ENCODE peak calls at places on chromosomes 12 and 14, in seven cellular contexts. One of them, this sample, is unnamed.
A peak's percentile ranks its signal among the peaks of the same experiment; 100 is the strongest.

GRCh38 chr12:65637774-65638173 is 186.5 kb upstream of the HMGA2 start:
- DNase-seq in osteocyte: no peak
- DNase-seq in COLO829: no peak
- DNase-seq in IMR-90: peak; percentile 86
- DNase-seq in sigmoid colon: no peak
- DNase-seq in hepatic stellate cell: no peak
- DNase-seq in transverse colon: no peak
- DNase-seq in this sample: no peak

GRCh38 chr12:115037830-115038229 is 353.9 kb upstream of the TBX3 start:
- DNase-seq in IMR-90: peak; percentile 16
- DNase-seq in hepatic stellate cell: peak; percentile 9
- DNase-seq in osteocyte: no peak
- DNase-seq in COLO829: no peak
- DNase-seq in sigmoid colon: no peak
- DNase-seq in transverse colon: no peak
- DNase-seq in this sample: no peak

GRCh38 chr12:107568718-107569117 is 116.9 kb upstream of the PWP1 start:
- DNase-seq in hepatic stellate cell: no peak
- DNase-seq in sigmoid colon: no peak
- DNase-seq in IMR-90: peak; percentile 65
- DNase-seq in osteocyte: no peak
- DNase-seq in COLO829: no peak
- DNase-seq in transverse colon: no peak
- DNase-seq in this sample: no peak

GRCh38 chr12:91367234-91367849 is 184.7 kb upstream of the DCN start:
- DNase-seq in IMR-90: peak; percentile 18
- DNase-seq in transverse colon: no peak
- DNase-seq in COLO829: no peak
- DNase-seq in sigmoid colon: no peak
- DNase-seq in osteocyte: no peak
- DNase-seq in hepatic stellate cell: no peak
- DNase-seq in this sample: no peak

GRCh38 chr12:674272-674781 is 11.1 kb upstream of the NINJ2 start:
- DNase-seq in hepatic stellate cell: no peak
- DNase-seq in transverse colon: no peak
- DNase-seq in IMR-90: peak; percentile 16
- DNase-seq in osteocyte: no peak
- DNase-seq in COLO829: no peak
- DNase-seq in sigmoid colon: no peak
- DNase-seq in this sample: no peak

GRCh38 chr12:54374555-54375257 is 9.8 kb downstream of the ZNF385A start:
- DNase-seq in transverse colon: no peak
- DNase-seq in IMR-90: no peak
- DNase-seq in hepatic stellate cell: no peak
- DNase-seq in COLO829: no peak
- DNase-seq in osteocyte: no peak
- DNase-seq in sigmoid colon: no peak
- DNase-seq in this sample: no peak

GRCh38 chr14:92638904-92639303 is 109.5 kb downstream of the LGMN start:
- DNase-seq in transverse colon: no peak
- DNase-seq in hepatic stellate cell: no peak
- DNase-seq in sigmoid colon: no peak
- DNase-seq in IMR-90: no peak
- DNase-seq in osteocyte: no peak
- DNase-seq in COLO829: no peak
- DNase-seq in this sample: no peak

GRCh38 chr12:94795520-94795919 is 145.2 kb upstream of the TMCC3 start:
- DNase-seq in transverse colon: no peak
- DNase-seq in hepatic stellate cell: peak; percentile 54
- DNase-seq in sigmoid colon: no peak
- DNase-seq in osteocyte: no peak
- DNase-seq in IMR-90: peak; percentile 53
- DNase-seq in COLO829: peak; percentile 9
- DNase-seq in this sample: peak; percentile 71

GRCh38 chr12:2205961-2206360 is 153.2 kb downstream of the CACNA1C start:
- DNase-seq in osteocyte: no peak
- DNase-seq in hepatic stellate cell: no peak
- DNase-seq in transverse colon: no peak
- DNase-seq in IMR-90: no peak
- DNase-seq in sigmoid colon: peak; percentile 83
- DNase-seq in COLO829: no peak
- DNase-seq in this sample: no peak

GRCh38 chr14:94362614-94363133 is 25.7 kb downstream of the SERPINA1 start:
- DNase-seq in transverse colon: no peak
- DNase-seq in osteocyte: no peak
- DNase-seq in sigmoid colon: no peak
- DNase-seq in IMR-90: no peak
- DNase-seq in COLO829: no peak
- DNase-seq in hepatic stellate cell: no peak
- DNase-seq in this sample: no peak